ENCODE peak calls at places on chromosomes 2 and 18, in five cellular contexts. H is K562, W is HepG2, Z is GM12878, X is H1. C is an unnamed sample.

GRCh38 chr2:121187351-121187921 is 97.6 kb downstream of the TFCP2L1 start:
- DNase-seq in H (no peak), W (no peak), Z (no peak), X (no peak), C (no peak)

GRCh38 chr2:119546446-119546765 is 2.2 kb downstream of the CFAP221 start:
- DNase-seq in H (peak; percentile 20), W (no peak), Z (no peak), X (no peak), C (no peak)

GRCh38 chr18:8548186-8548585 is 61.1 kb upstream of the RAB12 start:
- DNase-seq in H (no peak), W (no peak), Z (no peak), X (no peak), C (no peak)

GRCh38 chr2:121123268-121123667 is 161.7 kb downstream of the TFCP2L1 start:
- DNase-seq in H (no peak), W (no peak), Z (no peak), X (no peak), C (no peak)

GRCh38 chr2:188695953-188696352 is 278.2 kb upstream of the COL3A1 start:
- DNase-seq in H (no peak), W (no peak), Z (no peak), X (no peak), C (no peak)

GRCh38 chr2:186426153-186427016 is 59.7 kb upstream of the ZC3H15 start:
- DNase-seq in H (no peak), W (peak; percentile 46), Z (peak; percentile 44), X (no peak), C (no peak)

GRCh38 chr2:109703076-109703475 is 88.9 kb downstream of the SOWAHC start:
- DNase-seq in H (no peak), W (no peak), Z (no peak), X (no peak), C (no peak)

GRCh38 chr2:136527560-136527959 is 237.8 kb upstream of the THSD7B start:
- DNase-seq in H (no peak), W (peak; percentile 41), Z (no peak), X (peak; percentile 51), C (peak; percentile 50)

GRCh38 chr2:39516347-39517101 is 79.4 kb upstream of the MAP4K3 start:
- DNase-seq in H (no peak), W (peak; percentile 85), Z (no peak), X (peak; percentile 61), C (peak; percentile 52)

GRCh38 chr2:239466755-239467271 is 66.0 kb upstream of the HDAC4 start:
- DNase-seq in H (no peak), W (no peak), Z (no peak), X (no peak), C (no peak)

GRCh38 chr2:41759880-41760279 is 287.9 kb upstream of the PKDCC start:
- DNase-seq in H (no peak), W (no peak), Z (no peak), X (no peak), C (no peak)

GRCh38 chr2:199703199-199703598 is 147.8 kb downstream of the FTCDNL1 start:
- DNase-seq in H (no peak), W (no peak), Z (no peak), X (no peak), C (no peak)

GRCh38 chr2:95332036-95332435 is 34.9 kb downstream of the KCNIP3 start:
- DNase-seq in H (no peak), W (no peak), Z (no peak), X (no peak), C (no peak)

GRCh38 chr18:62447652-62448051 is 75.2 kb upstream of the ZCCHC2 start:
- DNase-seq in H (no peak), W (no peak), Z (no peak), X (no peak), C (no peak)

GRCh38 chr18:77397617-77398016 is 148.0 kb downstream of the GALR1 start:
- DNase-seq in H (no peak), W (no peak), Z (no peak), X (no peak), C (no peak)

GRCh38 chr18:1252534-1252933 is 347.9 kb downstream of the ADCYAP1 start:
- DNase-seq in H (no peak), W (no peak), Z (no peak), X (no peak), C (no peak)

GRCh38 chr2:175518206-175518605 is 336.7 kb upstream of the ATP5MC3 start:
- DNase-seq in H (no peak), W (no peak), Z (no peak), X (no peak), C (no peak)

GRCh38 chr18:42929181-42929580 is 186.3 kb downstream of the RIT2 start:
- DNase-seq in H (no peak), W (no peak), Z (no peak), X (no peak), C (no peak)

GRCh38 chr2:172329404-172330059 is 97.9 kb upstream of the ITGA6 start:
- DNase-seq in H (no peak), W (no peak), Z (no peak), X (no peak), C (no peak)

GRCh38 chr2:13650586-13651180 is 933.9 kb downstream of the TRIB2 start:
- DNase-seq in H (no peak), W (no peak), Z (no peak), X (no peak), C (peak; percentile 22)

GRCh38 chr2:171523969-171524401 is 1.7 kb downstream of the CYBRD1 start:
- DNase-seq in H (no peak), W (no peak), Z (no peak), X (no peak), C (no peak)

GRCh38 chr2:107091163-107091864 is 205.3 kb upstream of the ST6GAL2 start:
- DNase-seq in H (no peak), W (no peak), Z (no peak), X (no peak), C (no peak)

GRCh38 chr2:241257419-241258032 is 57.9 kb downstream of the HDLBP start:
- DNase-seq in H (no peak), W (no peak), Z (no peak), X (no peak), C (no peak)
- TF ChIP-seq ATF2 in H (no peak), W (no peak), Z (no peak), X (no peak), C (no peak)

DNA sequence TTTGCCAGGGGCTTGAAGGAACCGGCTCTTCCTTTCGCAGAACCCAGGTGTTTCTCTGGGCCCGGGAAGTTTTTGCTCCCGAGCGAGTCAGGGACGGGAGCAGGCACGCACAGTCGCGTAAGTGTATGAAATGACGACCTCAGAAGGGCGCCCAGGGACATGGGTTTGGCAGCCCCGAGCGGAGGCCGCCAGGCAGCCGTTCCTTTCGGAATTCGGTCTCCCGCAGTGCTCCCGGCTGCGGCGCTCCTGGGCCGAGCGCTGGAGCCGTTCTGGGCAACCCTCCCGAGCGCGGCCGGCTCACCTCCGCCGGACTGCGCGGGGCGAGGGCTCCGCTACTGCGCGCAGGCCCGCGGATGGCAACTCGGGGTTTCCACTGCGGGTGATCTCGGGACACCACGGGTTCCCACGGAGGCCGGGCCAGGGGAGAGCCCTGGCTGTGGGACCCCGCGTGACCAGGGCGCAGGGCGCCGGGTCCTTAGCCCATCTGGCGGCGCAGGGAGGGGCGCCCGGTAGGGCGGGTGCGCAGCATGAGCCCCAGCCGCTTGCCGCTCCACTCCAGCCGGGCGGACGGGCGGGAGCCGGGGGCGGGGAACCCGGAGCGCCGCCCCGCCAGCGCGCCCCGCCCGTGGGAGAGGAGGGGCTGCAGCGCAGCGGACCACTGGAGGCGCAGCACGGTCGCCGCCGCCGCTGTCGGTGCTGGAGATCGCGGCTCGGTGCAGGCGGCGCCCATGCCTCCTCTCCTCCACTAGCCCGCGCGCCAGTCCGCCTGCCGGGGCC is at the start of gene OSBPL6:
- DNase-seq in H (peak; percentile 95), W (peak; percentile 28), Z (no peak), X (peak; percentile 76), C (peak; percentile 72)
- TF ChIP-seq CTCF in H (peak; percentile 75), W (peak; percentile 25), Z (peak; percentile 4), X (peak; percentile 16), C (no peak)

GRCh38 chr2:27263287-27264252 is 723 bp upstream of the SLC30A3 start:
- DNase-seq in H (no peak), W (no peak), Z (no peak), X (peak; percentile 71), C (no peak)

GRCh38 chr2:27264253-27264752 is 1.5 kb upstream of the SLC30A3 start:
- DNase-seq in H (no peak), W (no peak), Z (no peak), X (peak; percentile 76), C (peak; percentile 45)

GRCh38 chr2:27265536-27265870 is 2.7 kb upstream of the SLC30A3 start:
- DNase-seq in H (no peak), W (no peak), Z (no peak), X (no peak), C (no peak)

GRCh38 chr2:27262379-27263286 is at the start of gene SLC30A3:
- DNase-seq in H (peak; percentile 99), W (no peak), Z (no peak), X (peak; percentile 80), C (peak; percentile 66)

GRCh38 chr2:27264753-27265535 is 2.1 kb upstream of the SLC30A3 start:
- DNase-seq in H (no peak), W (peak; percentile 73), Z (no peak), X (peak; percentile 89), C (peak; percentile 86)
- TF ChIP-seq ATF2 in H (no peak), W (peak; percentile 78), Z (no peak), X (no peak), C (no peak)

GRCh38 chr2:74267068-74267467 is 68.7 kb downstream of the MTHFD2 start:
- DNase-seq in H (peak; percentile 61), W (peak; percentile 57), Z (no peak), X (no peak), C (peak; percentile 41)
- TF ChIP-seq CTCF in H (peak; percentile 72), W (peak; percentile 79), Z (peak; percentile 54), X (peak; percentile 57), C (no peak)

GRCh38 chr2:220293966-220294365 is 666.5 kb downstream of the SLC4A3 start:
- DNase-seq in H (no peak), W (no peak), Z (no peak), X (no peak), C (no peak)
- TF ChIP-seq ATF2 in H (no peak), W (no peak), Z (no peak), X (no peak), C (no peak)

DNA sequence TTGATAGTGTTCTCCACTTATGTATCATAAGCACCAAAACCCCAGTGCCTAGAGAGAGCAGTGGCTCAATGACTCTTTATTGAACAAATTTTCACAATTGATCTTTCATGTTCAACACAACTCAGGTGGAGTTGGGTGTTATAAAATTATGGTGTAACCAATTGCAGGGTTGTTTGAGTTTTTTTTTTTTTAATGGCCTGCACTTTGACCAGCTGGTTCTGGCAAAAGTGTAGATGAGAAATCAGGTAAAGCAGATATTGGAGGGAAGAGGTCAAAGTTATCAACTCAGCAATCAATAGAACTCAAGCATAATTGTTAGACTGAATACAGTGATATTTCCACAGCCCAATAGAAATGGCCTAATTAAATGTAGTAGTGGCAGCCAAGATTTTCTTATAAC is 1386.3 kb downstream of the SUCLG1 start:
- DNase-seq in H (no peak), W (no peak), Z (no peak), X (no peak), C (no peak)
- TF ChIP-seq CTCF in H (no peak), W (no peak), Z (no peak), X (no peak), C (no peak)

DNA sequence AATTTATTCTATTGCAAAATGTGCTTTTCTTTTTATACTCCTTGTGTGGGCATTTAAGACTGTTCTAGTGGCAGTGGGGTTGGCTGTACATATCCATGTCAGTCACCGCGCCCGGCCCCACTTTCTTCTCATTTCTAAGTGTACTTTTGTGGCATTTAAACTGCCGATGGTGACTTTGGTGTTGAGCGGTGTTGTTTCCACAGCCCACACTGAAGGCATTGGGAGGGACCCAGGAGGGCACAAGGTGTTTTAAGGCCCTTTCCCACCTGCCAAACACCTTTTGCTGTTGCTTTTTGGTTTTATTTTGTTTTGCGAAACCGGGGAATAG is 369.7 kb downstream of the MTX2 start:
- DNase-seq in H (no peak), W (no peak), Z (no peak), X (no peak), C (no peak)
- TF ChIP-seq ATF2 in H (no peak), W (no peak), Z (no peak), X (no peak), C (no peak)

GRCh38 chr2:179910735-179911113 is 49.3 kb upstream of the ZNF385B start:
- DNase-seq in H (no peak), W (no peak), Z (no peak), X (no peak), C (no peak)
- TF ChIP-seq CTCF in H (no peak), W (no peak), Z (no peak), X (no peak), C (no peak)